ENCODE peak calls at places on chromosomes 4 and X, in four cellular contexts. W is CD4-positive, alpha-beta T cell; X is left lung; F is neural progenitor cell. A is an unnamed sample.

GRCh38 chr4:72031868-72032619 is at the start of gene NPFFR2:
- DNase-seq in F (peak; percentile 77), X (peak; percentile 33), W (no peak), A (no peak)

GRCh38 chrX:153875391-153876111 is 10.4 kb downstream of the L1CAM start:
- DNase-seq in W (peak; percentile 63), F (peak; percentile 82), X (peak; percentile 52), A (peak; percentile 56)

GRCh38 chr4:159190646-159191045 is 87.8 kb downstream of the RAPGEF2 start:
- DNase-seq in W (no peak), F (no peak), X (no peak), A (no peak)

GRCh38 chrX:17542123-17542522 is 167.1 kb downstream of the NHS start:
- DNase-seq in X (no peak), W (no peak), F (no peak), A (no peak)

GRCh38 chrX:143669395-143669794 is 33.5 kb upstream of the SLITRK4 start:
- DNase-seq in F (peak; percentile 2), W (no peak), X (no peak), A (peak; percentile 13)

GRCh38 chr4:140296871-140297570 is 76.4 kb upstream of the SCOC start:
- DNase-seq in X (no peak), F (peak; percentile 27), W (no peak), A (no peak)

GRCh38 chr4:165464813-165465381 is 86.1 kb downstream of the CPE start:
- DNase-seq in W (peak; percentile 1), X (no peak), F (peak; percentile 37), A (peak; percentile 60)

GRCh38 chr4:25950476-25951389 is 36.7 kb downstream of the SMIM20 start:
- DNase-seq in X (no peak), F (no peak), W (no peak), A (no peak)

GRCh38 chrX:41105005-41105404 is 19.8 kb downstream of the USP9X start:
- DNase-seq in X (no peak), F (no peak), W (no peak), A (no peak)

GRCh38 chrX:129108936-129109335 is 414.4 kb downstream of the SMARCA1 start:
- DNase-seq in F (no peak), X (no peak), W (no peak), A (no peak)

GRCh38 chr4:101790521-101791188 is at the start of gene BANK1:
- DNase-seq in W (peak; percentile 19), X (peak; percentile 63), F (peak; percentile 88), A (no peak)

GRCh38 chr4:101793397-101793796 is 2.9 kb downstream of the BANK1 start:
- DNase-seq in X (no peak), F (no peak), W (no peak), A (no peak)

GRCh38 chr4:101792056-101792575 is 1.6 kb downstream of the BANK1 start:
- DNase-seq in X (no peak), F (no peak), W (no peak), A (no peak)

GRCh38 chr4:101787917-101788316 is 2.6 kb upstream of the BANK1 start:
- DNase-seq in F (no peak), X (no peak), W (no peak), A (no peak)

GRCh38 chr4:101791189-101791572 is 651 bp downstream of the BANK1 start:
- DNase-seq in X (peak; percentile 39), W (no peak), F (no peak), A (no peak)
- H3K27ac ChIP-seq in X (peak overlapping the region; percentile 83), W (no peak overlapping the region), F (no peak overlapping the region), A (no peak overlapping the region)

GRCh38 chr4:478373-478772 is 20.6 kb downstream of the ZNF721 start:
- DNase-seq in F (no peak), W (no peak), X (no peak), A (no peak)

GRCh38 chr4:477686-478085 is 21.3 kb downstream of the ZNF721 start:
- DNase-seq in W (no peak), F (no peak), X (no peak), A (no peak)

GRCh38 chr4:475962-476361 is 23.0 kb downstream of the ZNF721 start:
- DNase-seq in F (no peak), X (no peak), W (no peak), A (no peak)

GRCh38 chr4:473575-474457 is 25.1 kb downstream of the ZNF721 start:
- DNase-seq in X (peak; percentile 95), W (peak; percentile 85), F (peak; percentile 98), A (peak; percentile 99)

DNA sequence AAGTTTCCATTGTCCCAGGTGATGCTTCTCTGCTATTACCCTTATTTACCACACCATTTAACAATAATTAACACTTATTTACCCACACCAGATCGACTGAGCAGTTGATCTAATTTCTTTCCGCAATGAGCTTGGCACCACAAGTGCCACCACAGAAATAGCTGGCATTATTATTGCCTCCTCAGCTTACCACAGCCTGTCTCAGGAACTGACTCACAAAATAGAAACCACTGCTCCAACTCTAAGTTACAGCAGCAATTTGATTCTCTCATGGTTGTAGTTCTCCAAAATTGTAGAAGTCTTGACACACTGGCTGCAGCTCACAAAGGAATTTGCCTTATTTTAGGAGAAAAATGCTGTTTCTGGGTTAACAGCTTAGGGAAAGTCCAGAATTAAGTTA is 22.5 kb downstream of the ZNF721 start:
- DNase-seq in W (no peak), F (no peak), X (no peak), A (no peak)
- H3K9me3 ChIP-seq in W (peaks cover 63% of the 10 kb centered on the region), F (peaks cover 7% of the 10 kb centered on the region), X (no peaks in the 10 kb centered on the region), A (peaks cover 13% of the 10 kb centered on the region)

GRCh38 chr4:7711330-7711963 is 228.2 kb downstream of the AFAP1 start:
- DNase-seq in W (no peak), F (no peak), X (no peak), A (no peak)
- TF ChIP-seq CTCF in W (no peak), F (no peak), X (no peak), A (no peak)

DNA sequence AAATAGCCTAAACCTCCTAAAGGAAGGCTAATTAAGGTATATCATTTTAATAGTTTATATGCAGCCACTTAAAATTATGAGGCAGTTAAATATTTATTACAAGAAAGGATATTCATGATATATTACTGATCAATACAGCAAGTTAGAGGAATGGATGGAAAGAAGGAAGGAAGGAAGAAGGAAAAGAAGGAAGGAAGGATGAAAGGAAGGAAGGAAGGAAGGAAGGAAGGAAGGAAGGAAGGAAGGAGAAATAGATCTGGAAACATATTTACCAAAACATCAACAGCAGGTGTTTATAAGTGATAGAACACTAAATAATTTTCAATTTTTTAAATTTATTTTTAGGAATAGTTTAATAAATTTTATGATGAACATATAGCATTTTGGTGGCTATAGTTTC is 17.5 kb downstream of the SLC7A11 start:
- DNase-seq in X (no peak), W (no peak), F (no peak), A (no peak)
- H3K27ac ChIP-seq in X (no peak overlapping the region), W (no peak overlapping the region), F (peak overlapping the region; percentile 90), A (peak overlapping the region; percentile 94)

GRCh38 chrX:67893931-67894330 is 350.1 kb downstream of the AR start:
- DNase-seq in F (peak; percentile 16), X (no peak), W (no peak), A (no peak)

GRCh38 chrX:67892391-67892790 is 348.6 kb downstream of the AR start:
- DNase-seq in W (no peak), F (no peak), X (no peak), A (no peak)
- H3K9me3 ChIP-seq in W (no peaks in the 10 kb centered on the region), F (peaks cover 23% of the 10 kb centered on the region), X (no peaks in the 10 kb centered on the region), A (peaks cover 42% of the 10 kb centered on the region)

DNA sequence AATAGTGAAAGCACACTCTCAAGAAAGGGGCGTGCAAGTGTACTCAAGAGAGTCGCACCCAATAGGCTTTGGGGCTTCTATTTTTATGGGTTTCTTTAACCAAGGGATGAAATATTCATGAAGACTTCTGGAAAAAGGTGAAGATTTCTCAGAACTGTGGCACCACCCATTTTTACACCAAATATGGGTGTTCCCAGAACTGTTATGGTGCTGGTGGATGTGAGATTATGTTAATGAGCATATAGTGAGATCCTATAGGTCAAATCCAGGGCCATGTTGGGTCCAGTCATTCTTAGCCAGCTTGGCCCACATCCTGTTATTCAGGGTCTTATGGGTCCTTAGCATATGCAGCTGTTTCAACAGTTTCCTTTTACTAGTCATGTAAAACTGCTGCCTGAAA is 61.0 kb upstream of the SMIM10 start:
- DNase-seq in F (no peak), X (no peak), W (no peak), A (no peak)
- TF ChIP-seq CTCF in F (no peak), X (no peak), W (no peak), A (no peak)

DNA sequence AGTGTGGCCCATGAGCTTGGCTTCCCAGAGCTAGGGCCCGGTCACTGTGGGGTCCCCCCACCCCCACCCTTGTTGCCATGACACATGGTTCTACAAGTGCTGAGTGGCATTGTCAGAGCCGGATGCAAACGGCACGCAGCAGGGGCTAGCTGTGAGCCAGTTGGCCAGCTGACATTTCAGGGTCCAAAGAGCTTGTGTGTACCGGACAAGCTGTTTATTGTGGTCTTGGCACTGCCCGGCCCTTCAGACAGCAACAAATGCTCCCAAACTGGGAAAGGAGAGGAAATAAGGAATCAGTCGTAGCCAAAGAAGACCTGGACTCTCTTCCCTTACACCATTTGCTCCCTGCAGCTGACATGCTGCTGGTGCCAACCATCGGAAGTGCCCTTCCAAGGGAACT is 36.8 kb downstream of the TSC22D3 start:
- DNase-seq in X (no peak), W (no peak), F (no peak), A (no peak)
- H3K27ac ChIP-seq in X (no peak overlapping the region), W (no peak overlapping the region), F (no peak overlapping the region), A (no peak overlapping the region)

GRCh38 chr4:105900541-105900940 is 5.3 kb downstream of the NPNT start:
- DNase-seq in W (no peak), X (no peak), F (no peak), A (no peak)
- H3K9me3 ChIP-seq in W (no peaks in the 10 kb centered on the region), X (no peaks in the 10 kb centered on the region), F (no peaks in the 10 kb centered on the region), A (no peaks in the 10 kb centered on the region)

GRCh38 chr4:42401171-42401570 is 3.9 kb downstream of the SHISA3 start:
- DNase-seq in W (no peak), X (no peak), F (peak; percentile 28), A (no peak)
- TF ChIP-seq CTCF in W (no peak), X (no peak), F (peak; percentile 19), A (no peak)

GRCh38 chr4:6719611-6720179 is 3.7 kb downstream of the BLOC1S4 start:
- DNase-seq in W (no peak), F (no peak), X (no peak), A (no peak)
- H3K27ac ChIP-seq in W (no peak overlapping the region), F (no peak overlapping the region), X (no peak overlapping the region), A (no peak overlapping the region)